ENCODE peak calls at places on chromosomes 11 and 22, in four cellular contexts. G is stimulated activated CD4-positive, alpha-beta T cell treated with anti-CD3 and anti-CD28 coated beads, Interleukin-15, amount 100 ng/mL, for 24 hours; H is activated CD8-positive, alpha-beta memory T cell treated with anti-CD3 and anti-CD28 coated beads for 4 hours; V is sigmoid colon. B is an unnamed sample.

GRCh38 chr11:106047636-106048035 is 25.6 kb upstream of the MSANTD4 start:
- DNase-seq in G (no peak), H (no peak), V (no peak), B (no peak)

GRCh38 chr11:43278302-43278956 is 33.4 kb upstream of the API5 start:
- DNase-seq in G (no peak), H (no peak), V (no peak), B (no peak)

GRCh38 chr11:133157180-133157579 is 375.1 kb downstream of the OPCML start:
- DNase-seq in G (no peak), H (no peak), V (no peak), B (no peak)

GRCh38 chr22:26679003-26679629 is 21.7 kb downstream of the MIAT start:
- DNase-seq in G (peak; percentile 81), H (no peak), V (peak; percentile 81), B (peak; percentile 31)

GRCh38 chr11:13150487-13150886 is 127.1 kb upstream of the BMAL1 start:
- DNase-seq in G (no peak), H (no peak), V (no peak), B (no peak)

GRCh38 chr11:93686226-93686625 is 24.7 kb downstream of the CEP295 start:
- DNase-seq in G (no peak), H (no peak), V (no peak), B (no peak)

GRCh38 chr11:118010738-118011461 is 24.7 kb downstream of the IL10RA start:
- DNase-seq in G (no peak), H (no peak), V (peak; percentile 83), B (no peak)

GRCh38 chr11:36510567-36511020 is 522 bp upstream of the TRAF6 start:
- DNase-seq in G (no peak), H (no peak), V (no peak), B (no peak)

GRCh38 chr11:125625225-125625593 is 246 bp downstream of the CHEK1 start:
- DNase-seq in G (no peak), H (no peak), V (no peak), B (no peak)